ENCODE peak calls at places on chromosomes 7 and 10, in six cellular contexts. W is fibroblast of pulmonary artery, K is foreskin fibroblast, N is Panc1, Y is heart left ventricle, F is endodermal cell. E is an unnamed sample.

GRCh38 chr10:121598261-121599249 is at the start of gene FGFR2:
- DNase-seq in W (peak; percentile 51), K (peak; percentile 46), N (no peak), Y (peak; percentile 83), F (peak; percentile 95), E (peak; percentile 83)

GRCh38 chr7:15685358-15686181 is 913 bp downstream of the MEOX2 start:
- DNase-seq in W (peak; percentile 84), K (peak; percentile 69), N (no peak), Y (peak; percentile 79), F (peak; percentile 84), E (peak; percentile 66)

GRCh38 chr10:123062726-123063125 is 53.9 kb downstream of the ACADSB start:
- DNase-seq in W (no peak), K (no peak), N (no peak), Y (no peak), F (no peak), E (no peak)

GRCh38 chr10:81127931-81128330 is 590.2 kb downstream of the SH2D4B start:
- DNase-seq in W (no peak), K (no peak), N (no peak), Y (no peak), F (no peak), E (no peak)

GRCh38 chr7:44213872-44214595 is 13.3 kb downstream of the YKT6 start:
- DNase-seq in W (peak; percentile 58), K (no peak), N (no peak), Y (no peak), F (peak; percentile 87), E (no peak)

GRCh38 chr7:158976849-158977593 is 120.7 kb downstream of the DYNC2I1 start:
- DNase-seq in W (peak; percentile 80), K (peak; percentile 60), N (peak; percentile 54), Y (peak; percentile 83), F (peak; percentile 96), E (peak; percentile 85)

GRCh38 chr7:17989546-17989945 is 38.1 kb downstream of the PRPS1L1 start:
- DNase-seq in W (no peak), K (peak; percentile 20), N (no peak), Y (no peak), F (no peak), E (no peak)

GRCh38 chr10:101174319-101174718 is 43.2 kb downstream of the TLX1 start:
- DNase-seq in W (no peak), K (no peak), N (no peak), Y (no peak), F (no peak), E (no peak)

GRCh38 chr7:84139986-84140729 is 54.4 kb downstream of the SEMA3A start:
- DNase-seq in W (peak; percentile 16), K (peak; percentile 40), N (no peak), Y (no peak), F (no peak), E (no peak)

GRCh38 chr10:16360425-16360824 is 76.4 kb upstream of the PTER start:
- DNase-seq in W (no peak), K (no peak), N (no peak), Y (no peak), F (no peak), E (no peak)

GRCh38 chr10:75660833-75661232 is 229.4 kb downstream of the LRMDA start:
- DNase-seq in W (no peak), K (no peak), N (no peak), Y (no peak), F (no peak), E (no peak)

DNA sequence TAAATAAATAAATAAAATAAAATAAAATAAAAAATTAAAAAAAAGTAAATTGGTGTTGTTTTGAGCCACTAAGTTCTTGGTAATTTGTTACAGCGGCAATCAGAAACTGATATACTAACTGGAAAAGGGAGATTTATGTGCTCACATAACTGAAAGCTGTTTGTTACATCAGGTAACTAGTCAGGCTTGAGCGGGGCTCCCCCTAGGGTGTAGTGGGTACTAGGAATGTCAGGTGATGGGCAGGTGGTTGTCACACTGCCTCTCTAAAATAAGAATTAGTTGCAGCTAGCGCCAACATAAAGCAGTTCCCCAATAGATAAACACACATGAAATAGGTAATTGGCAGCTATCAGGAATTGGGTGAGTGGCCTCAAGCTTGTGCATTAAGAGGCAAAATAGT is 1336.9 kb downstream of the XPNPEP1 start:
- DNase-seq in W (no peak), K (no peak), N (no peak), Y (no peak), F (peak; percentile 61), E (no peak)
- TF ChIP-seq CTCF in W (no peak), K (no peak), N (no peak), Y (no peak), F (peak; percentile 59), E (no peak)

GRCh38 chr10:3241128-3242057 is 68.8 kb upstream of the PITRM1 start:
- DNase-seq in W (no peak), K (no peak), N (no peak), Y (no peak), F (no peak), E (no peak)
- H3K4me3 ChIP-seq in W (no peak overlapping the region), K (no peak overlapping the region), N (no peak overlapping the region), Y (no peak overlapping the region), F (no peak overlapping the region), E (no peak overlapping the region)

GRCh38 chr7:94182721-94183120 is 178.6 kb upstream of the BET1 start:
- DNase-seq in W (peak; percentile 46), K (no peak), N (no peak), Y (no peak), F (no peak), E (no peak)
- TF ChIP-seq CTCF in W (no peak), K (no peak), N (no peak), Y (no peak), F (no peak), E (no peak)

GRCh38 chr10:95741807-95742528 is 14.0 kb upstream of the ENTPD1 start:
- DNase-seq in W (peak; percentile 92), K (no peak), N (no peak), Y (peak; percentile 37), F (peak; percentile 63), E (no peak)

GRCh38 chr10:95745487-95745886 is 10.5 kb upstream of the ENTPD1 start:
- DNase-seq in W (no peak), K (no peak), N (no peak), Y (no peak), F (no peak), E (no peak)

GRCh38 chr10:95742962-95743535 is 12.9 kb upstream of the ENTPD1 start:
- DNase-seq in W (no peak), K (no peak), N (no peak), Y (no peak), F (no peak), E (no peak)

GRCh38 chr10:95739046-95739445 is 16.9 kb upstream of the ENTPD1 start:
- DNase-seq in W (no peak), K (no peak), N (no peak), Y (no peak), F (no peak), E (no peak)

DNA sequence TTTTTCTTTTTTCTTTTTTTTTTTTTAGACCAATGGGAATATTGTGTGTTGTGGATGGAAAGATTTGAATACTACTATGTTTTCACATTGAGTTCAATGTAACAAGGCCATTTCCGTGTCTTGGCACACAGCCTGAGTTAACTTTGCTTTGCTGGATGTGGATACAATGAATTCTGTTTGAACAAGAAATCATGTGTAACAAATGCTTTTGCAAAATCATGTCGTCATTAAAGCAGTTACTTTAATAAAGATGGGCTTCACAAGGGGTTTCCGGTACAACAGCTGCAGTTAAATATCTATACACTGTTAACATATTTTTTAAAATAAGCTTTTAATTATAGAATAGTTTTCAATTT is 13.5 kb upstream of the ENTPD1 start:
- DNase-seq in W (peak; percentile 86), K (no peak), N (no peak), Y (peak; percentile 40), F (no peak), E (peak; percentile 53)
- H3K4me3 ChIP-seq in W (no peak overlapping the region), K (no peak overlapping the region), N (no peak overlapping the region), Y (no peak overlapping the region), F (no peak overlapping the region), E (no peak overlapping the region)

GRCh38 chr10:70743430-70743788 is 41.8 kb downstream of the TBATA start:
- DNase-seq in W (no peak), K (no peak), N (no peak), Y (no peak), F (no peak), E (peak; percentile 48)
- TF ChIP-seq CTCF in W (no peak), K (no peak), N (no peak), Y (no peak), F (peak; percentile 28), E (no peak)

E was measured in pancreas.